ENCODE peak calls at places on chromosomes 1 and 21, in four cellular contexts. One of them, this sample, is unnamed. For H3K9me3, the result is how much of the 10 kb centered on the place peaks cover.

GRCh38 chr21:34728479-34728878 is 59.7 kb downstream of the CLIC6 start:
- DNase-seq in PC-3: peak
- DNase-seq in colonic mucosa: peak
- DNase-seq in psoas muscle: no peak
- DNase-seq in this sample: no peak

GRCh38 chr1:96308314-96308713 is 413.3 kb upstream of the PTBP2 start:
- DNase-seq in PC-3: no peak
- DNase-seq in colonic mucosa: no peak
- DNase-seq in psoas muscle: no peak
- DNase-seq in this sample: no peak

GRCh38 chr1:1573843-1574720 is 581 bp downstream of the SSU72 start:
- DNase-seq in PC-3: peak
- DNase-seq in colonic mucosa: peak
- DNase-seq in psoas muscle: peak
- DNase-seq in this sample: peak

GRCh38 chr1:204506091-204506968 is 9.9 kb upstream of the MDM4 start:
- DNase-seq in PC-3: peak
- DNase-seq in colonic mucosa: peak
- DNase-seq in psoas muscle: peak
- DNase-seq in this sample: peak

GRCh38 chr1:64956733-64957441 is 9.5 kb downstream of the JAK1 start:
- DNase-seq in PC-3: no peak
- DNase-seq in colonic mucosa: no peak
- DNase-seq in psoas muscle: no peak
- DNase-seq in this sample: no peak

GRCh38 chr1:19003371-19004290 is 47.2 kb upstream of the IFFO2 start:
- DNase-seq in PC-3: no peak
- DNase-seq in colonic mucosa: no peak
- DNase-seq in psoas muscle: no peak
- DNase-seq in this sample: no peak

GRCh38 chr1:23383547-23384311 is 14.1 kb upstream of the ZNF436 start:
- DNase-seq in PC-3: no peak
- DNase-seq in colonic mucosa: no peak
- DNase-seq in psoas muscle: no peak
- DNase-seq in this sample: no peak

GRCh38 chr1:185080425-185080824 is 35.1 kb downstream of the RNF2 start:
- DNase-seq in PC-3: no peak
- DNase-seq in colonic mucosa: no peak
- DNase-seq in psoas muscle: no peak
- DNase-seq in this sample: no peak

GRCh38 chr1:230730979-230731378 is 16.2 kb upstream of the CAPN9 start:
- DNase-seq in PC-3: no peak
- DNase-seq in colonic mucosa: no peak
- DNase-seq in psoas muscle: no peak
- DNase-seq in this sample: no peak

GRCh38 chr1:94105501-94105952 is 15.4 kb downstream of the ABCA4 start:
- DNase-seq in PC-3: no peak
- DNase-seq in colonic mucosa: no peak
- DNase-seq in psoas muscle: no peak
- DNase-seq in this sample: no peak

GRCh38 chr1:35448344-35448801 is 108.8 kb downstream of the KIAA0319L start:
- DNase-seq in PC-3: peak
- DNase-seq in colonic mucosa: peak
- DNase-seq in psoas muscle: no peak
- DNase-seq in this sample: no peak

GRCh38 chr1:44239337-44239960 is 26.2 kb downstream of the DMAP1 start:
- DNase-seq in PC-3: peak
- DNase-seq in colonic mucosa: no peak
- DNase-seq in psoas muscle: no peak
- DNase-seq in this sample: no peak

GRCh38 chr1:99374109-99374508 is 109.8 kb downstream of the PLPPR4 start:
- DNase-seq in PC-3: no peak
- DNase-seq in colonic mucosa: no peak
- DNase-seq in psoas muscle: no peak
- DNase-seq in this sample: no peak

GRCh38 chr1:56532359-56532696 is 47.0 kb downstream of the PLPP3 start:
- DNase-seq in PC-3: no peak
- DNase-seq in colonic mucosa: no peak
- DNase-seq in psoas muscle: no peak
- DNase-seq in this sample: no peak

DNA sequence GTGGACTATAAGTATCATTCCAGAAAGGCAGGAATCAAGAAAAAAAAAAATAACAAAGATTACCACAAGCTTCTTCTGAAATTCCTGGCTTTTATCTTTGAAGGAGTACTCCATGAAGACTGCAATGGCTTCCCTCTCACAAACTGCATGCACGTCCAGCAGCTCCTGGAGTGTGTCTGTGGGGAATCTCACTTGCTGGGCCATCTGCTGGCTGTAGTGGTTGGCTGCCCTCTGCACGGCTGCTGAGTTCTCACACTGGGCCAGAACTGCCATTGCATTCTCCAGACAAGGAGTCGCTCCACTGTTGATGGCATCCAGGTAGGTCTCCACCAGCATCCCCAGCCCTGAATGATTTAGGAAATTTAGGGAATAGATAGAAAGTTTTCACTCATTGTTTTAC is 23.3 kb upstream of the GBP2 start:
- DNase-seq in PC-3: peak
- DNase-seq in colonic mucosa: no peak
- DNase-seq in psoas muscle: no peak
- DNase-seq in this sample: no peak
- TF ChIP-seq CTCF in PC-3: peak
- TF ChIP-seq CTCF in colonic mucosa: no peak
- TF ChIP-seq CTCF in psoas muscle: peak
- TF ChIP-seq CTCF in this sample: no peak

GRCh38 chr1:181137217-181137743 is 48.8 kb downstream of the IER5 start:
- DNase-seq in PC-3: no peak
- DNase-seq in colonic mucosa: no peak
- DNase-seq in psoas muscle: no peak
- DNase-seq in this sample: no peak

GRCh38 chr1:181134543-181135461 is 46.3 kb downstream of the IER5 start:
- DNase-seq in PC-3: peak
- DNase-seq in colonic mucosa: peak
- DNase-seq in psoas muscle: no peak
- DNase-seq in this sample: no peak

GRCh38 chr1:181135462-181135781 is 46.9 kb downstream of the IER5 start:
- DNase-seq in PC-3: peak
- DNase-seq in colonic mucosa: peak
- DNase-seq in psoas muscle: no peak
- DNase-seq in this sample: no peak

GRCh38 chr1:181135815-181136737 is 47.6 kb downstream of the IER5 start:
- DNase-seq in PC-3: peak
- DNase-seq in colonic mucosa: no peak
- DNase-seq in psoas muscle: no peak
- DNase-seq in this sample: no peak

DNA sequence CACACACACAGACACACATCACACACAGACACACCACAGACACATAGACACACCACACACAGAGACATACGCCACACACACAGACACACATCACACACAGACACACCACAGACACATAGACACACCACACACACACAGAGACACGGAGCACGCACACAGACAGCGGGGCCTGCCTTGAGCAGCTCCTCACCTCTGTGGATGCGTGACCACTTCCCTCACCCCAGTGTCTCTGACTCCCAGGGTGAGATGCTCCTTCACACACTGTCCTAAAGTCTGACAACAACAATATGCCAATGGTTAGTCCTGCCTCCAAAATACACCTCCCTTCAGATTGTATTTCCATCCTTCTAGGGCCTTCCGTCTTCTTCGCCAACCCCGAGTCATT is 48.2 kb downstream of the IER5 start:
- DNase-seq in PC-3: no peak
- DNase-seq in colonic mucosa: no peak
- DNase-seq in psoas muscle: no peak
- DNase-seq in this sample: no peak
- H3K27ac ChIP-seq in PC-3: peak
- H3K27ac ChIP-seq in colonic mucosa: no peak
- H3K27ac ChIP-seq in psoas muscle: no peak
- H3K27ac ChIP-seq in this sample: no peak

GRCh38 chr1:33015216-33015615 is 21.5 kb downstream of the AK2 start:
- DNase-seq in PC-3: no peak
- DNase-seq in colonic mucosa: no peak
- DNase-seq in psoas muscle: no peak
- DNase-seq in this sample: no peak
- H3K9me3 ChIP-seq in PC-3: under half
- H3K9me3 ChIP-seq in colonic mucosa: under half
- H3K9me3 ChIP-seq in psoas muscle: under half
- H3K9me3 ChIP-seq in this sample: under half

DNA sequence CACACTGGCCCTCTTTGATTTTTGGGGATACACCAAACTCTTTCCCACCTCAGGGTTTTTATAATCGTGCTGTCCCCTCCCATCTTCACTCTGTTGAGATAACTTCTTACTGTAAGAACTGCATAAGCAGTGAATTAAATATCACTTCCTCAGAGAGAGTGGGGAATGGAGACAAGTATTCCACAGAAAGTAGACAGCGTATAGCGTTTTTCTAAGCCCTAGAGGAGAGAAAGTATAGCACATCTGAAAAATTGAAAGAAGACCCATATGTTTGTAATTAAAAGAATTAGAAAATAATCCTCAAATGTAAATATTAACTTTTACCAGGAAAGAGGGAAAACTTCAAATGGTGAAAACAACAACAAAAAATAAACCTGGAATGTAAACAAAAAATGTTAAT is 67.3 kb downstream of the GPR161 start:
- DNase-seq in PC-3: no peak
- DNase-seq in colonic mucosa: no peak
- DNase-seq in psoas muscle: no peak
- DNase-seq in this sample: no peak
- TF ChIP-seq CTCF in PC-3: no peak
- TF ChIP-seq CTCF in colonic mucosa: no peak
- TF ChIP-seq CTCF in psoas muscle: no peak
- TF ChIP-seq CTCF in this sample: no peak

GRCh38 chr1:234683127-234683855 is 73.3 kb upstream of the IRF2BP2 start:
- DNase-seq in PC-3: no peak
- DNase-seq in colonic mucosa: no peak
- DNase-seq in psoas muscle: no peak
- DNase-seq in this sample: no peak
- H3K27ac ChIP-seq in PC-3: no peak
- H3K27ac ChIP-seq in colonic mucosa: no peak
- H3K27ac ChIP-seq in psoas muscle: peak
- H3K27ac ChIP-seq in this sample: no peak

GRCh38 chr1:66413139-66413755 is 120.7 kb upstream of the SGIP1 start:
- DNase-seq in PC-3: no peak
- DNase-seq in colonic mucosa: no peak
- DNase-seq in psoas muscle: no peak
- DNase-seq in this sample: no peak
- H3K9me3 ChIP-seq in PC-3: under half
- H3K9me3 ChIP-seq in colonic mucosa: under half
- H3K9me3 ChIP-seq in psoas muscle: under half
- H3K9me3 ChIP-seq in this sample: under half

GRCh38 chr1:154856049-154856448 is 14.0 kb downstream of the KCNN3 start:
- DNase-seq in PC-3: no peak
- DNase-seq in colonic mucosa: no peak
- DNase-seq in psoas muscle: peak
- DNase-seq in this sample: no peak
- TF ChIP-seq CTCF in PC-3: no peak
- TF ChIP-seq CTCF in colonic mucosa: no peak
- TF ChIP-seq CTCF in psoas muscle: no peak
- TF ChIP-seq CTCF in this sample: no peak